ENCODE peak calls at places on chromosomes 4 and X, in eight cellular contexts. F is HuH-7.5; N is T-cell; U is fibroblast of lung; E is astrocyte of the hippocampus; K is NK-92 treated with Interleukin-12 subunit alpha and Interleukin-12 subunit beta, amount 100 ng/mL, for 24 hours; A is foreskin fibroblast; W is tibial artery. O is an unnamed sample.

GRCh38 chr4:14028862-14029261 is 401.3 kb upstream of the BOD1L1 start:
- DNase-seq in F (no peak), N (no peak), U (no peak), E (no peak), K (no peak), A (no peak), W (no peak), O (no peak)

GRCh38 chr4:169102011-169102410 is 92.0 kb upstream of the CBR4 start:
- DNase-seq in F (no peak), N (no peak), U (peak; percentile 38), E (peak; percentile 39), K (no peak), A (no peak), W (no peak), O (no peak)

GRCh38 chr4:55303818-55304217 is 42.2 kb upstream of the SRD5A3 start:
- DNase-seq in F (no peak), N (no peak), U (peak; percentile 85), E (peak; percentile 66), K (no peak), A (peak; percentile 36), W (no peak), O (no peak)

GRCh38 chr4:37685726-37686372 is 327 bp downstream of the RELL1 start:
- DNase-seq in F (peak; percentile 31), N (peak; percentile 61), U (peak; percentile 37), E (no peak), K (peak; percentile 38), A (peak; percentile 27), W (peak; percentile 37), O (no peak)

GRCh38 chrX:111955916-111956315 is 79.9 kb downstream of the TRPC5OS start:
- DNase-seq in F (no peak), N (no peak), U (no peak), E (no peak), K (no peak), A (no peak), W (no peak), O (no peak)

GRCh38 chr4:138927065-138927464 is 88.5 kb upstream of the NOCT start:
- DNase-seq in F (no peak), N (no peak), U (peak; percentile 45), E (no peak), K (no peak), A (no peak), W (no peak), O (no peak)

GRCh38 chrX:40170830-40171512 is 73.2 kb upstream of the BCOR start:
- DNase-seq in F (no peak), N (no peak), U (no peak), E (no peak), K (no peak), A (no peak), W (no peak), O (no peak)

GRCh38 chr4:28287837-28288236 is 1427.2 kb downstream of the STIM2 start:
- DNase-seq in F (no peak), N (no peak), U (peak; percentile 95), E (peak; percentile 78), K (no peak), A (peak; percentile 87), W (peak; percentile 25), O (no peak)

GRCh38 chr4:74920704-74921103 is 12.2 kb upstream of the PARM1 start:
- DNase-seq in F (no peak), N (no peak), U (no peak), E (no peak), K (no peak), A (no peak), W (no peak), O (no peak)

GRCh38 chr4:16294455-16294854 is 68.2 kb upstream of the TAPT1 start:
- DNase-seq in F (no peak), N (no peak), U (peak; percentile 64), E (no peak), K (no peak), A (no peak), W (no peak), O (no peak)